ENCODE peak calls at places on chromosome 4, in ten cellular contexts. T, P, V, N, D, L, R, Z, Y and K are unnamed samples.

GRCh38 chr4:186724048-186724860 is 598 bp upstream of the FAT1 start:
- DNase-seq in D (peak), V (peak), T (peak), P (peak), L (no peak), R (peak), N (peak), Y (peak), Z (no peak), K (peak)

GRCh38 chr4:109648266-109648996 is 54.8 kb downstream of the CASP6 start:
- DNase-seq in V (no peak), D (no peak), T (no peak), R (no peak), N (no peak), L (no peak), P (no peak), Y (peak), Z (no peak), K (no peak)

GRCh38 chr4:42262701-42263490 is 110.4 kb upstream of the BEND4 start:
- DNase-seq in D (no peak), V (no peak), R (no peak), Z (no peak), L (no peak), T (no peak), P (no peak), N (no peak), Y (no peak), K (no peak)

GRCh38 chr4:77023920-77024319 is 51.9 kb downstream of the CCNI start:
- DNase-seq in Z (no peak), Y (no peak), V (no peak), L (no peak), R (peak), T (no peak), D (no peak), P (no peak), N (no peak), K (no peak)

GRCh38 chr4:118352843-118353373 is at the start of gene PRSS12:
- DNase-seq in Y (peak), L (no peak), V (peak), P (peak), N (peak), D (no peak), Z (peak), R (peak), T (peak), K (peak)

GRCh38 chr4:94413085-94413685 is 38.6 kb upstream of the PDLIM5 start:
- DNase-seq in R (peak), V (no peak), N (no peak), Z (no peak), L (no peak), D (no peak), T (no peak), Y (peak), P (no peak), K (no peak)

GRCh38 chr4:996030-996993 is 3.1 kb upstream of the SLC26A1 start:
- DNase-seq in D (no peak), N (no peak), Y (no peak), Z (no peak), V (no peak), T (no peak), L (no peak), R (no peak), P (no peak), K (no peak)

GRCh38 chr4:120198411-120198810 is 131.8 kb upstream of the MAD2L1 start:
- DNase-seq in P (no peak), V (no peak), Y (no peak), Z (no peak), R (no peak), D (no peak), N (no peak), T (no peak), L (no peak), K (no peak)

GRCh38 chr4:184448828-184449227 is 25.5 kb downstream of the IRF2 start:
- DNase-seq in Y (peak), D (peak), V (no peak), R (peak), L (no peak), P (peak), Z (no peak), N (no peak), T (peak), K (no peak)

GRCh38 chr4:168059251-168059650 is 33.1 kb upstream of the ANXA10 start:
- DNase-seq in R (peak), N (no peak), L (no peak), D (no peak), T (no peak), Y (peak), Z (no peak), P (no peak), V (no peak), K (no peak)

DNA sequence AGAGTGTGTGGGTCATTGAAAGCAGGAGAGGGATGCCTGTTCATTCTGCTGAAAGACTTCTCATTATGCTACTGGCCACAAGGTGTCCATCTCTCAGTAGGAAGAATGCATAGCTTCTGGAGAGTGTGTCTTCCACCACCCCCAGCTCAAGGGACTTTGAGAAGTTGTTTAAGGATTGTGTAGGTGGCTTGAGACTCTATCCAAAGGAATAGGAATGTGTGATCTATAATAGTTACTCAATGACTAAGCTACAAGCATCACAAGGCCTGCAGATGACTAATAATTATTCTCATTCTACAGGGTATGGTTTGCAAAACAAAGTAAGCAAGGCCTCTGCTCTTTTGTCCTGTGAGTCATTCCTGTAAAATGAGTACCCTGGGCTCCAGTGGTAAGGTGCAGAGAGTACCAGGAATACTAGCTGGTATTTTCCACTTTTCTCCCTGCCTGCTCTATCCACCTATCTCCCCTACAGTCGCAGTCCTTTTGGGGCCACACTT is 279.8 kb upstream of the BOD1L1 start:
- DNase-seq in P (no peak), D (no peak), Y (peak), R (peak), Z (no peak), N (no peak), T (no peak), L (no peak), V (no peak), K (no peak)
- TF ChIP-seq CTCF in P (no peak), D (no peak), Y (peak), R (peak), Z (no peak), N (no peak), T (no peak), L (no peak), V (no peak), K (peak)

DNA sequence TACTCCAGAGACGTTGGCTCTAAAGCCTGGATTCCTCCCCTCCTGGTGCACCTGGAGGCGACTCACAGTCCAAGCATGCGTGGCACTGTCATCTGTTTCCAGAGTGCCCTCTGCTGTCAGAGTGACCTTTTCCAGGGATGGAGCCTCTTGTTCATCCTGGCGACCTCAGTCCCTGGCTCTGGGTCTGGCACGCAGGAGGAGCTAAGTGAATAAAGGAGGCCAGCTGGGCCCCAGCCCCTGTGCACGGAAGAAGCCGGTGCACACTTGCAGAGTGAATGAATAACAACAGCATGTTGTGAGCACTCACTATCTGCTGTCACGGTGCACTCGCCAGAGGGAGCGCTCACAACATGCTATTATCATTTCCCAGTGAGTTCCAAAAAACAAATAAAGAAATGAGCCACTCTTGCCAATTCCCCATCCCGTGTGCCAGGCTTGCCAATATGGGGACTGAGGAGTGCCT is 27.8 kb upstream of the PSAPL1 start:
- DNase-seq in N (peak), P (no peak), L (no peak), T (no peak), V (no peak), R (no peak), Z (peak), D (no peak), Y (no peak), K (no peak)
- TF ChIP-seq CTCF in N (no peak), P (no peak), L (peak), T (no peak), V (no peak), R (no peak), Z (peak), D (no peak), Y (no peak), K (no peak)

GRCh38 chr4:85965529-85965928 is 394.3 kb downstream of the MAPK10 start:
- DNase-seq in L (no peak), Z (no peak), N (no peak), V (no peak), P (no peak), R (no peak), D (no peak), Y (no peak), T (no peak), K (no peak)

GRCh38 chr4:85961887-85962286 is 398.0 kb downstream of the MAPK10 start:
- DNase-seq in L (no peak), Z (no peak), Y (no peak), N (no peak), T (no peak), V (no peak), P (no peak), D (no peak), R (no peak), K (no peak)

GRCh38 chr4:85966308-85966882 is 393.5 kb downstream of the MAPK10 start:
- DNase-seq in L (no peak), P (no peak), T (no peak), Z (no peak), R (peak), V (no peak), N (no peak), Y (peak), D (no peak), K (no peak)

GRCh38 chr4:85963231-85963630 is 396.6 kb downstream of the MAPK10 start:
- DNase-seq in T (no peak), Y (no peak), L (no peak), Z (no peak), D (no peak), R (peak), V (no peak), N (no peak), P (no peak), K (no peak)

GRCh38 chr4:85964298-85964697 is 395.6 kb downstream of the MAPK10 start:
- DNase-seq in D (no peak), R (peak), L (no peak), T (no peak), V (no peak), P (no peak), Z (no peak), N (no peak), Y (no peak), K (no peak)
- TF ChIP-seq CTCF in D (no peak), R (no peak), L (no peak), T (no peak), V (no peak), P (no peak), Z (no peak), N (no peak), Y (no peak), K (no peak)

GRCh38 chr4:130147618-130148017 is 1051.7 kb downstream of the C4orf33 start:
- DNase-seq in R (no peak), T (no peak), D (no peak), P (no peak), V (no peak), L (no peak), Y (no peak), N (no peak), Z (no peak), K (no peak)

DNA sequence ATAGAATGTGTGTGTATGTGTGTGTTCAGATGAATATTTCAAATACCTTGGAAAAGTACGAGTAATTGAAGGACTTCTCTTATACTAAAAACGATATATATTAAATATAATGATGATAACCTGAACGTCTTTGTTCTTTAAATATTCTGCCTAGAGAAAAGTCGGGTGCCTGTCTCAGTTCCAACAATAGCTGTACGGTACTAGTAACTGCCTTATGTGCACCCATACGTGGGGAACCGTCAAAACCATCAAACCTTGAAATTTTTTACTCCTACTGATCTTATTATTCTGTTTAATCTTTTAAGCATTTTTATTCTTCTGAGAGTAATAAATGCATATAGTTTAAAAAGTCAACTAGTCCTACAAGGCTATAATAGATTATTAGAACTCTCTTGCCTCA is 1045.7 kb downstream of the C4orf33 start:
- DNase-seq in L (no peak), R (no peak), V (no peak), T (no peak), Z (no peak), Y (no peak), P (no peak), N (no peak), D (no peak), K (no peak)
- TF ChIP-seq CTCF in L (no peak), R (no peak), V (no peak), T (no peak), Z (no peak), Y (no peak), P (no peak), N (no peak), D (no peak), K (no peak)